ENCODE peak calls at places on chromosomes 6 and 20, in six cellular contexts. T is left ventricle myocardium inferior, Q is foreskin keratinocyte, R is fibroblast of the aortic adventitia, S is heart left ventricle, B is breast epithelium. D is an unnamed sample.

GRCh38 chr6:130434174-130434873 is 68.5 kb downstream of the TMEM200A start:
- DNase-seq in T (no peak), Q (peak), R (peak), S (no peak), B (no peak), D (no peak)

GRCh38 chr20:36197271-36197670 is 39.0 kb upstream of the AAR2 start:
- DNase-seq in T (no peak), Q (no peak), R (no peak), S (no peak), B (no peak), D (no peak)

GRCh38 chr20:20037960-20038359 is 14.3 kb downstream of the CRNKL1 start:
- DNase-seq in T (no peak), Q (no peak), R (peak), S (no peak), B (no peak), D (no peak)

GRCh38 chr6:98871821-98872220 is 37.4 kb downstream of the POU3F2 start:
- DNase-seq in T (no peak), Q (peak), R (no peak), S (no peak), B (no peak), D (no peak)

GRCh38 chr6:21596379-21597242 is 3.1 kb downstream of the SOX4 start:
- DNase-seq in T (peak), Q (no peak), R (peak), S (peak), B (peak), D (peak)

GRCh38 chr20:21702553-21703467 is 2.7 kb upstream of the PAX1 start:
- DNase-seq in T (peak), Q (no peak), R (peak), S (peak), B (peak), D (no peak)

GRCh38 chr20:53611449-53611894 is 17.8 kb upstream of the ZNF217 start:
- DNase-seq in T (no peak), Q (peak), R (peak), S (no peak), B (no peak), D (no peak)

GRCh38 chr6:109961666-109962065 is 16.4 kb upstream of the GPR6 start:
- DNase-seq in T (no peak), Q (peak), R (peak), S (no peak), B (no peak), D (no peak)

GRCh38 chr20:36399147-36399968 is 93.2 kb downstream of the DLGAP4 start:
- DNase-seq in T (no peak), Q (peak), R (no peak), S (no peak), B (no peak), D (no peak)

GRCh38 chr6:132053523-132053922 is 102.4 kb upstream of the CCN2 start:
- DNase-seq in T (no peak), Q (no peak), R (peak), S (no peak), B (no peak), D (no peak)

GRCh38 chr6:49909508-49910047 is 43.2 kb upstream of the CRISP1 start:
- DNase-seq in T (no peak), Q (no peak), R (no peak), S (no peak), B (no peak), D (no peak)

GRCh38 chr6:71383891-71384489 is 95.4 kb downstream of the OGFRL1 start:
- DNase-seq in T (no peak), Q (no peak), R (peak), S (no peak), B (no peak), D (no peak)

GRCh38 chr20:56945057-56945456 is 316.0 kb downstream of the TFAP2C start:
- DNase-seq in T (no peak), Q (no peak), R (no peak), S (no peak), B (no peak), D (no peak)

GRCh38 chr6:169167581-169168301 is 85.9 kb downstream of the THBS2 start:
- DNase-seq in T (peak), Q (no peak), R (peak), S (peak), B (no peak), D (no peak)

GRCh38 chr6:121651420-121651819 is 216.0 kb downstream of the GJA1 start:
- DNase-seq in T (no peak), Q (no peak), R (no peak), S (no peak), B (no peak), D (no peak)

GRCh38 chr6:16273266-16273665 is 34.9 kb downstream of the GMPR start:
- DNase-seq in T (no peak), Q (no peak), R (peak), S (no peak), B (no peak), D (no peak)

GRCh38 chr6:112701201-112701600 is 354.1 kb downstream of the RFPL4B start:
- DNase-seq in T (no peak), Q (no peak), R (peak), S (no peak), B (no peak), D (no peak)

GRCh38 chr20:57911512-57912226 is 201.9 kb upstream of the PMEPA1 start:
- DNase-seq in T (no peak), Q (no peak), R (no peak), S (no peak), B (no peak), D (no peak)

GRCh38 chr6:2943564-2943955 is 27.8 kb downstream of the SERPINB6 start:
- DNase-seq in T (no peak), Q (no peak), R (no peak), S (no peak), B (no peak), D (no peak)

GRCh38 chr6:79946242-79946641 is 1.1 kb downstream of the ELOVL4 start:
- DNase-seq in T (no peak), Q (peak), R (peak), S (no peak), B (no peak), D (no peak)

GRCh38 chr6:74851598-74851997 is 354.3 kb downstream of the COL12A1 start:
- DNase-seq in T (no peak), Q (peak), R (peak), S (no peak), B (no peak), D (no peak)

GRCh38 chr6:145643760-145644159 is 91.6 kb downstream of the EPM2A start:
- DNase-seq in T (no peak), Q (no peak), R (peak), S (no peak), B (no peak), D (no peak)

GRCh38 chr20:31869942-31870702 is at the start of the genes DUSP15 and TTLL9:
- DNase-seq in T (peak), Q (no peak), R (no peak), S (no peak), B (no peak), D (no peak)

GRCh38 chr6:111098597-111098996 is 11.3 kb downstream of the SLC16A10 start:
- DNase-seq in T (no peak), Q (no peak), R (no peak), S (no peak), B (no peak), D (no peak)
- TF ChIP-seq CTCF in T (no peak), Q (no peak), R (no peak), S (no peak), B (no peak), D (no peak)

GRCh38 chr20:62952373-62953166 is at the start of gene SLC17A9:
- DNase-seq in T (peak), Q (no peak), R (no peak), S (peak), B (no peak), D (no peak)
- TF ChIP-seq CTCF in T (no peak), Q (no peak), R (no peak), S (no peak), B (no peak), D (no peak)

GRCh38 chr6:123802697-123803455 is 789 bp upstream of the NKAIN2 start:
- DNase-seq in T (peak), Q (peak), R (peak), S (peak), B (peak), D (peak)

GRCh38 chr6:123803862-123804681 is at the start of gene NKAIN2:
- DNase-seq in T (peak), Q (no peak), R (no peak), S (peak), B (no peak), D (no peak)

GRCh38 chr6:123801067-123801466 is 2.6 kb upstream of the NKAIN2 start:
- DNase-seq in T (no peak), Q (no peak), R (no peak), S (no peak), B (no peak), D (no peak)

GRCh38 chr6:123803456-123803861 is 206 bp upstream of the NKAIN2 start:
- DNase-seq in T (no peak), Q (no peak), R (no peak), S (no peak), B (no peak), D (no peak)

DNA sequence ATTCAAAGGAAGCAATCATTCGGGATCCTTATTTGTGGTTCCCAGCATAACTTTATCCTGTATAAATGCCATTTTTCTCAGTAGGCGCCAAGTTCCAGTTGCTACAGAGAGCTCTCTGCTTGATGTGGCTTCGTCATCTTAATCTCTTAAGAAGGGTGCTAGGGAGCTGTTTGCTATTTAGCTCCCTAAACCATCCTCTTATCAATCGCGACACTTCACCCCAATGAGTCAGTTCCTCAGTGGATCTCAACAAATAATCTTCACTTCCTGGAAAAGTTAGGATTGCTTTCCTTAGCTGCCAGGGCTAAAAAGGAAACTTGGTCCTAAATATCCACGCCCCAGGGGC is 1.3 kb upstream of the NKAIN2 start:
- DNase-seq in T (no peak), Q (no peak), R (no peak), S (no peak), B (no peak), D (no peak)
- TF ChIP-seq CTCF in T (no peak), Q (no peak), R (no peak), S (no peak), B (no peak), D (no peak)

GRCh38 chr6:30722280-30723112 is 2.3 kb downstream of the TUBB start:
- DNase-seq in T (peak), Q (no peak), R (peak), S (peak), B (peak), D (peak)
- TF ChIP-seq CTCF in T (peak), Q (peak), R (peak), S (peak), B (peak), D (peak)

DNA sequence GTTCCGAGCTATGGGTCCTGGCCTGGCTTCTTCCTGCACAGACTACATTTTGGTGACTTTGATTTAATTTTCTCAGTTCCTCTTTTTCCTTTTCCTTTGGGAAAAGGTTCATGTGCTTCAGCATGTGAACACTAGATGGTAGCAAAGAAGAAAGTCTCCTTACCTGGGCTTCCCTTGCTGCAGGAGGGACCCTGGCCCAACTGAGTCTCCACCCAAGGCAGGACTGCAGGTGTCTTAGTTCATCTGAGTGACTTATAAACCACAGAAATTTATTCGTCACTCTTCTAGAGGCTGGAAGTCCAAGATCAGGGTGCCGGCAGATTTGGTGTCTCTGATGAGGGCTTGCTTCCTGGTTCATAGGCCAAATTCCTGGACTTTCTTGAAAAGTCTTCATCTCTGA is 163.2 kb downstream of the SYCP2 start:
- DNase-seq in T (no peak), Q (no peak), R (no peak), S (no peak), B (no peak), D (no peak)
- TF ChIP-seq CTCF in T (peak), Q (peak), R (no peak), S (no peak), B (no peak), D (no peak)

DNA sequence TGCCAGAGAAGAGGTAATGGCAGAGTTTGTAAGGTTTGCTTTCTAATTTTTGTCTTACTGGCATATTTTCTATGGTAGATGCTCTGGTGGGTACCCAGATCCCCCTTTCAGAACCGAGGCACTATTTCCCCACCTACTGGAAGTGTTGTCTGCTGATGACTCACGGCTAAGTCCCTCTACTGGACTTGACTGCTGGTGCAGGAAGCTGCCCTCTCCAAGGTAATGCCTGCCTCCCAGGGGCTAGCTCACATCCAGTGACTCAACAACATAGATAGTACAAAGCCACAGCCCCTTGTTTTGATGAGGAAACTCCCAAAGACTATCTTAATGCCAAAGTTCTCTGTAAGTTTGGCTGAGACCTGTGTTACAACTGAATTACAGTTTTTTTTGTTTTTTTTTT is 285.4 kb upstream of the FLRT3 start:
- DNase-seq in T (no peak), Q (peak), R (peak), S (no peak), B (no peak), D (no peak)
- TF ChIP-seq CTCF in T (no peak), Q (peak), R (peak), S (no peak), B (no peak), D (no peak)

DNA sequence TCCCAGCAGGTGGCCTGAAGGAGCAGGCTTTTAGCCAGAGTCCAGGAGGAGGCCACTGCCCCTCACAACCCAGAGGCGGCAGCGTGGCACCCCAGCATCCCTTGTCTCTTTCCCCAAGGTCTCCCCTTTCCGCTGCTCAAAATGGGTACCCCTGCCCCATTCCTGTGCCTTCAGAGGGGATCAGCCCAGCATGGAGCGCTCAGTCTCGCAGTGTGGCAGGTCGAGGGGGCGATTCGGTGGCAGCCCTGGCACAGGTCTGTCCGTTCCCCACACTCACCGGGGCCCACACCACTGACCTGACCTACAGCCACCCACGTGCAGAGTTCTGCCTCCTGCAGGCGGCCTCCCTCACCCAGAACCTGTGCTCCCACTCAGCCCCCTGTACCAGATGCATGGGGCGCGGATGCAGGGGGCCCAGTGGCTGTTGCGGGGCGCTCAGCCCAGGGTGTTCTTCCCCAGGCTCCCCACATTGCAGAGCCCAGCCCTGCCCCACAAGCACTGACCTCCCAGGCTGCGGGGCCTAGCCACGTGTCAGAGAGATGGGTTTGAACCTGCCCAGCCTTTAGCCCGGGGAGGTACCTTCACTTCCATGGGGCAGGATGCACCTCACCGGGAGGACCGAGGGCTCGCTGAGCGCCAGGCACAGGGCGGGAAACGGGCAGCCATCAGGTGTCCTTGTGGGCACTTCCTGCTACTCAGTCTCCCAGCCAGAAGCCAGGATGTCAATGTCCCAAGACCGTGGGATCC is 41.8 kb downstream of the DSTN start:
- DNase-seq in T (no peak), Q (peak), R (peak), S (peak), B (peak), D (no peak)
- TF ChIP-seq CTCF in T (peak), Q (peak), R (peak), S (no peak), B (no peak), D (no peak)

D was measured in omental fat pad.